ENCODE peak calls at places on chromosomes 12 and 14, in ten cellular contexts. J is PC-3; R is CD8-positive, alpha-beta T cell; L is osteocyte; N is lower leg skin; Q is omental fat pad; A is AG10803; I is GM10248; D is fibroblast of lung; Y is A549. M is an unnamed sample.

GRCh38 chr12:124032265-124032886 is 59.4 kb downstream of the ZNF664 start:
- DNase-seq in L (no peak), Y (peak), D (peak), A (peak), I (peak), Q (no peak), N (no peak), R (no peak), J (peak), M (peak)

GRCh38 chr12:122740351-122740750 is 9.7 kb upstream of the HCAR1 start:
- DNase-seq in R (no peak), D (no peak), A (no peak), Q (no peak), J (no peak), N (peak), I (no peak), L (no peak), Y (no peak), M (no peak)

GRCh38 chr12:107435072-107435471 is 250.5 kb upstream of the PWP1 start:
- DNase-seq in L (no peak), Q (no peak), I (no peak), J (no peak), Y (no peak), N (no peak), R (no peak), D (no peak), A (no peak), M (no peak)

GRCh38 chr12:10884086-10884725 is at the start of gene PRH1:
- DNase-seq in J (no peak), L (no peak), Y (no peak), N (no peak), R (no peak), Q (no peak), A (no peak), D (no peak), I (no peak), M (no peak)

GRCh38 chr12:42278116-42278485 is 40.1 kb upstream of the YAF2 start:
- DNase-seq in D (no peak), Y (no peak), N (no peak), I (no peak), L (no peak), J (no peak), Q (no peak), R (no peak), A (no peak), M (no peak)

GRCh38 chr12:18382486-18382885 is 121.2 kb downstream of the PIK3C2G start:
- DNase-seq in R (no peak), N (no peak), A (peak), Q (no peak), Y (no peak), D (peak), J (no peak), L (no peak), I (no peak), M (peak)

GRCh38 chr12:96106137-96106536 is 70.8 kb upstream of the LTA4H start:
- DNase-seq in I (no peak), R (no peak), A (no peak), D (no peak), N (no peak), Y (no peak), L (no peak), J (no peak), Q (no peak), M (no peak)

GRCh38 chr14:101475468-101476257 is 85.6 kb upstream of the DIO3 start:
- DNase-seq in N (peak), R (no peak), D (peak), A (peak), Q (peak), Y (peak), J (peak), I (no peak), L (peak), M (peak)

GRCh38 chr12:13173537-13173936 is 23.0 kb upstream of the EMP1 start:
- DNase-seq in L (no peak), Y (no peak), J (peak), R (no peak), Q (no peak), I (peak), A (peak), N (peak), D (peak), M (peak)

GRCh38 chr12:106428379-106428778 is 70.8 kb downstream of the POLR3B start:
- DNase-seq in A (peak), J (no peak), R (no peak), D (peak), I (no peak), L (no peak), N (no peak), Q (no peak), Y (no peak), M (peak)

GRCh38 chr12:116672842-116673516 is 64.9 kb downstream of the SPRING1 start:
- DNase-seq in J (no peak), R (no peak), N (no peak), Y (no peak), L (no peak), D (no peak), A (no peak), Q (no peak), I (peak), M (no peak)

GRCh38 chr12:113242560-113242959 is 21.3 kb downstream of the TPCN1 start:
- DNase-seq in L (no peak), R (no peak), D (no peak), J (no peak), N (no peak), Q (no peak), I (no peak), Y (no peak), A (no peak), M (no peak)

GRCh38 chr12:117331691-117332090 is 29.7 kb downstream of the NOS1 start:
- DNase-seq in J (peak), A (no peak), Y (peak), L (no peak), I (no peak), R (no peak), N (no peak), Q (no peak), D (no peak), M (no peak)

GRCh38 chr14:104436741-104437701 is 142.5 kb upstream of the C14orf180 start:
- DNase-seq in L (peak), D (no peak), Q (peak), N (peak), I (peak), Y (no peak), J (no peak), A (no peak), R (no peak), M (no peak)

GRCh38 chr14:68782091-68782981 is 10.5 kb downstream of the ZFP36L1 start:
- DNase-seq in N (peak), J (no peak), D (no peak), Y (no peak), Q (no peak), I (no peak), A (no peak), L (no peak), R (no peak), M (no peak)

DNA sequence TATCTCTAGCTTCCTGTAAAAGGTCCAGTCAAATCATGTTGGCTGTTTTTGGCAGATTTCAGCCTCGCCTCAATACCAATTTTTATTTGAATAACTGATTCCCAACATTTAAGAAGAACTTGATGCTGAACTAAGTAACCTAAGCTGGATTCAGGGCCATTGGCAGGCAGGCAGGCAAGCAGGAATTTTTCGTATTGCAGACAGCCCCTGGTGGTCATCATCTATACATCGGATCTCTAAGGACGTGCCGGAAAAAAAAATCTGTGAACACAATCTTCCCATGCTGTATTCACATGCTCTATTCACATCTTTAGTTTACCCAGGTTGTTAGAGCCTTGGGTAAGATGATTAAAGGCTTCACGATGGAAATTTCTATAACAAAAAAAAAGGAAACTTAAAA is 7.0 kb downstream of the VCPKMT start:
- DNase-seq in Q (no peak), A (peak), J (peak), D (peak), I (no peak), N (no peak), Y (no peak), R (no peak), L (no peak), M (peak)
- TF ChIP-seq CTCF in Q (no peak), A (peak), J (peak), D (no peak), I (no peak), N (no peak), Y (peak), R (no peak), L (peak), M (peak)

GRCh38 chr14:54026671-54027070 is 70.0 kb upstream of the BMP4 start:
- DNase-seq in L (no peak), Q (no peak), I (no peak), Y (no peak), R (no peak), J (peak), D (no peak), A (no peak), N (no peak), M (no peak)
- TF ChIP-seq CTCF in L (no peak), Q (no peak), I (no peak), Y (no peak), R (no peak), J (no peak), D (no peak), A (no peak), N (no peak), M (no peak)

GRCh38 chr12:9066183-9066623 is 49.5 kb downstream of the A2M start:
- DNase-seq in Y (no peak), R (no peak), N (peak), A (no peak), I (no peak), Q (no peak), D (no peak), J (no peak), L (no peak), M (no peak)
- TF ChIP-seq CTCF in Y (no peak), R (no peak), N (no peak), A (no peak), I (no peak), Q (no peak), D (no peak), J (no peak), L (no peak), M (no peak)

DNA sequence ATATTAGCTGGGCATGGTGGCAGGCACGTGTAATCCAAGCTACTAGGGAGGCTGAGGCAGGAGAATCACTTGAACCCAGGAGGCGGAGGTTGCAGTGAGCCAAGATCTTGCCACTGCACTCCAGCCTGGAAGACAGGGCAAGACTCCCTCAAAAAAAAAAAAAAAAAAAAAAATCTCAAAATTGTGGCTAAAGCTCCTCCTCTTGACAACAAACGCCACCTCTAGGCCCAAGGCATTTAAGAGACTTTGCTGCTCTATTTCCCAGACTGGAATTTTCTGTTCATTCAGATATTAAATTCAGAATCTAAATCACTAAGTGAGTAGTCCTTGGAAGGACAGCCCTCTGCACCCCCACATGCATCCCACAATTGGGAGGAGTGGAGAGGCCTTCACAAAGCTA is 1.4 kb downstream of the ZFYVE1 start:
- DNase-seq in J (peak), D (peak), I (no peak), N (no peak), R (no peak), A (peak), Q (no peak), L (no peak), Y (no peak), M (peak)
- TF ChIP-seq CTCF in J (peak), D (no peak), I (no peak), N (no peak), R (no peak), A (peak), Q (no peak), L (no peak), Y (no peak), M (no peak)

GRCh38 chr14:39102969-39103957 is at the start of gene SEC23A:
- DNase-seq in J (peak), R (peak), Y (peak), I (peak), Q (peak), A (peak), D (peak), L (peak), N (peak), M (peak)
- TF ChIP-seq CTCF in J (no peak), R (no peak), Y (no peak), I (no peak), Q (no peak), A (no peak), D (no peak), L (no peak), N (no peak), M (no peak)

DNA sequence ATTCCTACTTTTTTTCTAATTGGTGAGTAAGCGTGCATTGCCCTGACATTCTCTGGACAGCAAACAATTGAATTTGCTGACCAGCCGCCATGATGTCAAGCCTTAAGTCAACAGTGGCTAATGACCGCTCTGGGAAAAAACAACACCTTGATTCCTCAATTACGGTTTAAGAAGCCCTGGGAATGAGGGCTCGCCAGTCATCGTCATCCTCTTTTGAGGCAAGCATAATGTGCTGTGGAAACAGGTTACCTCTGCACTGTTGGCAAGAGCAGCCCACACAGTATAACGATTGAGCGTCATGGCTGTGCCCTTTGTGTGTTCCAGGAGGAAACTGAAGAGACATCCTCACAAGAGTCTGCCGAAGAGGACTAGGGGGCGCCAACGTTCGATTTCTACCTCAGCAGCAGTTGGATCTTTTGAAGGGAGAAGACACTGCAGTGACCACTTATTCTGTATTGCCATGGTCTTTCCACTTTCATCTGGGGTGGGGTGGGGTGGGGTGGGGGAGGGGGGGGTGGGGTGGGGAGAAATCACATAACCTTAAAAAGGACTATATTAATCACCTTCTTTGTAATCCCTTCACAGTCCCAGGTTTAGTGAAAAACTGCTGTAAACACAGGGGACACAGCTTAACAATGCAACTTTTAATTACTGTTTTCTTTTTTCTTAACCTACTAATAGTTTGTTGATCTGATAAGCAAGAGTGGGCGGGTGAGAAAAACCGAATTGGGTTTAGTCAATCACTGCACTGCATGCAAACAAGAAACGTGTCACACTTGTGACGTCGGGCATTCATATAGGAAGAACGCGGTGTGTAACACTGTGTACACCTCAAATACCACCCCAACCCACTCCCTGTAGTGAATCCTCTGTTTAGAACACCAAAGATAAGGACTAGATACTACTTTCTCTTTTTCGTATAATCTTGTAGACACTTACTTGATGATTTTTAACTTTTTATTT is 138.9 kb downstream of the HMGA2 start:
- DNase-seq in A (no peak), D (no peak), L (no peak), J (no peak), N (no peak), Y (no peak), R (no peak), I (no peak), Q (no peak), M (no peak)
- TF ChIP-seq CTCF in A (no peak), D (no peak), L (no peak), J (peak), N (no peak), Y (peak), R (no peak), I (no peak), Q (no peak), M (no peak)

DNA sequence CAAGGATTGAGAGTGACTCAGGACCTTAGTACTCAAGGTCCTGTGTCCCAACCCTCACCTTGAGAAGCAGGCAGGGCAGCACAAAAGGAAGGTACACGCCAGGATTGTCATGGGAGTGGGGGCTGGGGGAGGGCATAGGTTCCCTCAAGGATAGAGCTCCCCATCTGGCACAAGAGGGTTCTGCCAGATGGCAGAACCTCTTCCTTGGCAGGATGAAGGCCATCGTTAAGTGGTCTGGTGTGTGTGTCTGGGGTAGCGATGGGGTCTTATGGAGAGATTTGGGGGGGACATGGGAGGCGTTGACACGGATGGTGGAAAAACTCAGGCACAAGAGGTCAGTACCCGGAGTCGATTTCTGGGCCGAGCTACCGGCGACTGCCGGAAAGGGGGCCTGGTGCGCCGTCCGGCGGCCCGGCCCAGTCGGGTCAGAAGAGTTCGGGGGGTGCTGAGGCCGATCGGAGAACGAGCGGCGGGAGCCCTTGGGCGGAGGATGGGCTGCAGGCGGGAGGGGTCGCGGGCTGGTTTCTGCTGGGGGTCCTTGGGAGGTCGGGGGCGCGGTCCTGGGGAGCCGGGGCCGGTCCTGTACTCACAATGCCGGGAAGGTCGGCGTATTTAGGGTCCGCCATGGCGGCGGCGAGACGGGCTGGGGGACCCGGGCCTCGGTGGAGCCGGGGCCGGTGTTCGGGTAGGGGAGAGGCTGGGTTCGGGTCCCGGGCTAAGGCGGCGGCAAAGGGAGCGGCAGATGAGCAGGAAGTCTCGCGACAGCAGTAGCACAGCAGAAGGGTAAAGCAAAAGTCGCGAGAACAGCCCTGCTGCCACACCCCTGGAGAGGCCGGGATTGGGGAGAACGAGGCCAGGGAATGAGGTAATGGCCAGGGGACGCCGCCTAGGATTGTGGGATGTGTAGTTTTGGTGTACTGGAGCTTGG is at the start of gene DCTN2:
- DNase-seq in I (peak), L (peak), Y (peak), R (peak), N (peak), J (peak), Q (peak), D (peak), A (peak), M (peak)
- TF ChIP-seq CTCF in I (peak), L (peak), Y (no peak), R (no peak), N (no peak), J (no peak), Q (no peak), D (no peak), A (peak), M (no peak)

GRCh38 chr12:119328111-119328510 is 6.4 kb upstream of the CCDC60 start:
- DNase-seq in D (no peak), N (no peak), Q (no peak), R (no peak), A (no peak), I (no peak), L (no peak), J (peak), Y (peak), M (no peak)
- TF ChIP-seq CTCF in D (no peak), N (no peak), Q (no peak), R (no peak), A (no peak), I (no peak), L (no peak), J (peak), Y (no peak), M (no peak)

GRCh38 chr14:78291958-78292357 is 121.8 kb downstream of the NRXN3 start:
- DNase-seq in Y (no peak), N (no peak), Q (no peak), I (peak), L (no peak), A (no peak), J (no peak), D (no peak), R (no peak), M (no peak)

DNA sequence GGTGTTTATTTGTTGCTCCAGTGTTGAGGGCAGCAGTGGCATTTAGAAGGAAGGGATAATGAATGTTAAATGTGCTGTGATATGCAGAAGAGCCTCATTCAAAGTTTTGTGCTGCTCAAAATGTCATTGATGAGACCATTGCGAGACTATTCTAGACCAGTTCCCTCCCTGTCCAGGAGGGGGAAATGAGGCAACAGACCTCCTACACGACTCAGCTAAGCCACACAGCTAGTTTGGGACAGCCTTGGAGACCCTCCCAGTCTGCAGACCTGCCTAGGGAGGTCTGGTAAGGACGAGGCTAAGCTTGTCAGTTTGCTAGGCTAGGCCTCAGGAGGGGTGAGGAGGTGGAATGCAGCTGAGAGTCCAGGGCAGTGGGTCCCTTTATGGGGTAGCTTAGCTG is 116.0 kb downstream of the NRXN3 start:
- DNase-seq in Y (no peak), J (no peak), R (no peak), A (no peak), Q (no peak), N (no peak), L (no peak), I (no peak), D (no peak), M (no peak)
- TF ChIP-seq CTCF in Y (no peak), J (no peak), R (no peak), A (no peak), Q (no peak), N (no peak), L (no peak), I (no peak), D (no peak), M (no peak)